ENCODE peak calls at places on chromosomes 6 and 20, in seven cellular contexts. One of them, this sample, is unnamed. For H3K4me1, the result is how much of the 10 kb centered on the place peaks cover.

GRCh38 chr6:117555882-117556498 is 46.3 kb downstream of the GOPC start:
- DNase-seq in left ventricle myocardium inferior: no peak
- DNase-seq in adrenal gland: peak
- DNase-seq in effector memory CD4-positive, alpha-beta T cell: peak
- DNase-seq in tibial artery: no peak
- DNase-seq in hepatocyte: peak
- DNase-seq in mesenchymal stem cell: peak
- DNase-seq in this sample: peak

GRCh38 chr6:110378552-110378951 is 20.4 kb upstream of the METTL24 start:
- DNase-seq in left ventricle myocardium inferior: no peak
- DNase-seq in adrenal gland: no peak
- DNase-seq in effector memory CD4-positive, alpha-beta T cell: no peak
- DNase-seq in tibial artery: no peak
- DNase-seq in hepatocyte: peak
- DNase-seq in mesenchymal stem cell: no peak
- DNase-seq in this sample: no peak

GRCh38 chr6:170106906-170107525 is 183.9 kb downstream of the DLL1 start:
- DNase-seq in left ventricle myocardium inferior: peak
- DNase-seq in adrenal gland: peak
- DNase-seq in effector memory CD4-positive, alpha-beta T cell: no peak
- DNase-seq in tibial artery: peak
- DNase-seq in hepatocyte: no peak
- DNase-seq in mesenchymal stem cell: no peak
- DNase-seq in this sample: no peak

GRCh38 chr6:34890526-34890910 is 1.5 kb downstream of the ANKS1A start:
- DNase-seq in left ventricle myocardium inferior: no peak
- DNase-seq in adrenal gland: no peak
- DNase-seq in effector memory CD4-positive, alpha-beta T cell: no peak
- DNase-seq in tibial artery: no peak
- DNase-seq in hepatocyte: no peak
- DNase-seq in mesenchymal stem cell: no peak
- DNase-seq in this sample: no peak

GRCh38 chr20:46354920-46355654 is 46.8 kb upstream of the CDH22 start:
- DNase-seq in left ventricle myocardium inferior: no peak
- DNase-seq in adrenal gland: no peak
- DNase-seq in effector memory CD4-positive, alpha-beta T cell: no peak
- DNase-seq in tibial artery: no peak
- DNase-seq in hepatocyte: no peak
- DNase-seq in mesenchymal stem cell: no peak
- DNase-seq in this sample: no peak

GRCh38 chr20:2874456-2874855 is 1.2 kb downstream of the PTPRA start:
- DNase-seq in left ventricle myocardium inferior: no peak
- DNase-seq in adrenal gland: no peak
- DNase-seq in effector memory CD4-positive, alpha-beta T cell: no peak
- DNase-seq in tibial artery: no peak
- DNase-seq in hepatocyte: no peak
- DNase-seq in mesenchymal stem cell: peak
- DNase-seq in this sample: no peak

GRCh38 chr6:106163966-106164877 is 78.1 kb downstream of the PRDM1 start:
- DNase-seq in left ventricle myocardium inferior: no peak
- DNase-seq in adrenal gland: peak
- DNase-seq in effector memory CD4-positive, alpha-beta T cell: no peak
- DNase-seq in tibial artery: no peak
- DNase-seq in hepatocyte: peak
- DNase-seq in mesenchymal stem cell: peak
- DNase-seq in this sample: peak

GRCh38 chr6:138231399-138231886 is 13.2 kb upstream of the PBOV1 start:
- DNase-seq in left ventricle myocardium inferior: no peak
- DNase-seq in adrenal gland: no peak
- DNase-seq in effector memory CD4-positive, alpha-beta T cell: no peak
- DNase-seq in tibial artery: no peak
- DNase-seq in hepatocyte: peak
- DNase-seq in mesenchymal stem cell: peak
- DNase-seq in this sample: no peak

GRCh38 chr20:49858076-49858565 is 45.5 kb downstream of the SLC9A8 start:
- DNase-seq in left ventricle myocardium inferior: no peak
- DNase-seq in adrenal gland: no peak
- DNase-seq in effector memory CD4-positive, alpha-beta T cell: no peak
- DNase-seq in tibial artery: no peak
- DNase-seq in hepatocyte: no peak
- DNase-seq in mesenchymal stem cell: no peak
- DNase-seq in this sample: no peak

GRCh38 chr6:117601811-117602150 is 530 bp downstream of the GOPC start:
- DNase-seq in left ventricle myocardium inferior: peak
- DNase-seq in adrenal gland: no peak
- DNase-seq in effector memory CD4-positive, alpha-beta T cell: no peak
- DNase-seq in tibial artery: no peak
- DNase-seq in hepatocyte: no peak
- DNase-seq in mesenchymal stem cell: no peak
- DNase-seq in this sample: no peak

GRCh38 chr20:37314617-37315292 is 25.3 kb downstream of the MANBAL start:
- DNase-seq in left ventricle myocardium inferior: peak
- DNase-seq in adrenal gland: no peak
- DNase-seq in effector memory CD4-positive, alpha-beta T cell: no peak
- DNase-seq in tibial artery: peak
- DNase-seq in hepatocyte: no peak
- DNase-seq in mesenchymal stem cell: no peak
- DNase-seq in this sample: no peak

GRCh38 chr6:110002676-110003075 is 24.6 kb downstream of the GPR6 start:
- DNase-seq in left ventricle myocardium inferior: no peak
- DNase-seq in adrenal gland: no peak
- DNase-seq in effector memory CD4-positive, alpha-beta T cell: no peak
- DNase-seq in tibial artery: no peak
- DNase-seq in hepatocyte: no peak
- DNase-seq in mesenchymal stem cell: no peak
- DNase-seq in this sample: no peak

GRCh38 chr6:105137388-105137787 is 42.4 kb downstream of the POPDC3 start:
- DNase-seq in left ventricle myocardium inferior: peak
- DNase-seq in adrenal gland: no peak
- DNase-seq in effector memory CD4-positive, alpha-beta T cell: no peak
- DNase-seq in tibial artery: peak
- DNase-seq in hepatocyte: peak
- DNase-seq in mesenchymal stem cell: peak
- DNase-seq in this sample: no peak

GRCh38 chr20:58512808-58513552 is 2.2 kb downstream of the APCDD1L start:
- DNase-seq in left ventricle myocardium inferior: no peak
- DNase-seq in adrenal gland: no peak
- DNase-seq in effector memory CD4-positive, alpha-beta T cell: no peak
- DNase-seq in tibial artery: peak
- DNase-seq in hepatocyte: no peak
- DNase-seq in mesenchymal stem cell: no peak
- DNase-seq in this sample: no peak
- H3K4me1 ChIP-seq in left ventricle myocardium inferior: under half
- H3K4me1 ChIP-seq in adrenal gland: under half
- H3K4me1 ChIP-seq in effector memory CD4-positive, alpha-beta T cell: under half
- H3K4me1 ChIP-seq in tibial artery: under half
- H3K4me1 ChIP-seq in hepatocyte: under half
- H3K4me1 ChIP-seq in mesenchymal stem cell: under half
- H3K4me1 ChIP-seq in this sample: under half

GRCh38 chr6:24926192-24926591 is 9.6 kb downstream of the RIPOR2 start:
- DNase-seq in left ventricle myocardium inferior: no peak
- DNase-seq in adrenal gland: no peak
- DNase-seq in effector memory CD4-positive, alpha-beta T cell: no peak
- DNase-seq in tibial artery: no peak
- DNase-seq in hepatocyte: no peak
- DNase-seq in mesenchymal stem cell: no peak
- DNase-seq in this sample: peak

GRCh38 chr6:24926639-24927038 is 9.1 kb downstream of the RIPOR2 start:
- DNase-seq in left ventricle myocardium inferior: no peak
- DNase-seq in adrenal gland: no peak
- DNase-seq in effector memory CD4-positive, alpha-beta T cell: no peak
- DNase-seq in tibial artery: no peak
- DNase-seq in hepatocyte: no peak
- DNase-seq in mesenchymal stem cell: no peak
- DNase-seq in this sample: no peak

GRCh38 chr6:24927985-24928735 is 7.6 kb downstream of the RIPOR2 start:
- DNase-seq in left ventricle myocardium inferior: no peak
- DNase-seq in adrenal gland: no peak
- DNase-seq in effector memory CD4-positive, alpha-beta T cell: no peak
- DNase-seq in tibial artery: no peak
- DNase-seq in hepatocyte: no peak
- DNase-seq in mesenchymal stem cell: peak
- DNase-seq in this sample: no peak

GRCh38 chr6:24925661-24926060 is 10.1 kb downstream of the RIPOR2 start:
- DNase-seq in left ventricle myocardium inferior: no peak
- DNase-seq in adrenal gland: no peak
- DNase-seq in effector memory CD4-positive, alpha-beta T cell: no peak
- DNase-seq in tibial artery: no peak
- DNase-seq in hepatocyte: no peak
- DNase-seq in mesenchymal stem cell: no peak
- DNase-seq in this sample: no peak

DNA sequence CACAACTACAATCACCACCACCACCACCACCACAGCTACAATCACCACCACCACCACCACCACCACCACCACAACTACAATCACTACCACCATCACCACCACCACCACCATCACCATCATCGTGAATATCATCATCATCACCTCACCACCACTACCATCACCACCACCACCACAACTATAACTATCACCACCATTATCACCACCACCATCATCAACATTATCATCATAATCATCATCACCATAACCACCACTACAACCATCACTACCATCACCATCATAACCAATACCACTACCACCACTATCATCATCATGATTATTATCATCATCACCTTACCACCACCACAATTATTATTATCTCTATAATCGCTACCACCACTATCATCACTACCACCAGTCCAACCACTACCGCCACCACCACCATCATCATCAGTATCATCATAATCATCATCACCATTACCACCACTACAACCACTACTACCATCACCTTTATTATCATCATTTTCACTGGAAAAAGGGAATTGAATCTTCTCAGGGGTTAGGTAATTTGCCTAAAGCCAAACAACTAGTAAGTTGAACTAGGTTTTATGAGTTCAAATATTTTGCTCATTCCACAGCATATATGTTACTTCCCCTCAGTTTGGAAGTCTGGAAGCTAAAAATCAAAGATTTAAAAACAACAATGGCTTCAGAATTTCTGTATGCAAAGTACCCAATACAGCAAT is 8.4 kb downstream of the RIPOR2 start:
- DNase-seq in left ventricle myocardium inferior: no peak
- DNase-seq in adrenal gland: no peak
- DNase-seq in effector memory CD4-positive, alpha-beta T cell: no peak
- DNase-seq in tibial artery: no peak
- DNase-seq in hepatocyte: no peak
- DNase-seq in mesenchymal stem cell: no peak
- DNase-seq in this sample: peak
- H3K4me1 ChIP-seq in left ventricle myocardium inferior: under half
- H3K4me1 ChIP-seq in adrenal gland: under half
- H3K4me1 ChIP-seq in effector memory CD4-positive, alpha-beta T cell: half or more
- H3K4me1 ChIP-seq in tibial artery: under half
- H3K4me1 ChIP-seq in hepatocyte: under half
- H3K4me1 ChIP-seq in mesenchymal stem cell: under half
- H3K4me1 ChIP-seq in this sample: half or more

GRCh38 chr20:62126141-62126540 is 3.9 kb downstream of the LSM14B start:
- DNase-seq in left ventricle myocardium inferior: no peak
- DNase-seq in adrenal gland: no peak
- DNase-seq in effector memory CD4-positive, alpha-beta T cell: no peak
- DNase-seq in tibial artery: no peak
- DNase-seq in hepatocyte: no peak
- DNase-seq in mesenchymal stem cell: no peak
- DNase-seq in this sample: no peak

GRCh38 chr20:62129731-62130531 is 7.7 kb downstream of the LSM14B start:
- DNase-seq in left ventricle myocardium inferior: no peak
- DNase-seq in adrenal gland: no peak
- DNase-seq in effector memory CD4-positive, alpha-beta T cell: no peak
- DNase-seq in tibial artery: no peak
- DNase-seq in hepatocyte: no peak
- DNase-seq in mesenchymal stem cell: no peak
- DNase-seq in this sample: no peak

GRCh38 chr20:62127799-62128198 is 5.5 kb downstream of the LSM14B start:
- DNase-seq in left ventricle myocardium inferior: no peak
- DNase-seq in adrenal gland: no peak
- DNase-seq in effector memory CD4-positive, alpha-beta T cell: no peak
- DNase-seq in tibial artery: no peak
- DNase-seq in hepatocyte: no peak
- DNase-seq in mesenchymal stem cell: no peak
- DNase-seq in this sample: no peak

GRCh38 chr20:62131560-62132320 is 9.5 kb downstream of the LSM14B start:
- DNase-seq in left ventricle myocardium inferior: no peak
- DNase-seq in adrenal gland: no peak
- DNase-seq in effector memory CD4-positive, alpha-beta T cell: no peak
- DNase-seq in tibial artery: no peak
- DNase-seq in hepatocyte: no peak
- DNase-seq in mesenchymal stem cell: no peak
- DNase-seq in this sample: no peak

DNA sequence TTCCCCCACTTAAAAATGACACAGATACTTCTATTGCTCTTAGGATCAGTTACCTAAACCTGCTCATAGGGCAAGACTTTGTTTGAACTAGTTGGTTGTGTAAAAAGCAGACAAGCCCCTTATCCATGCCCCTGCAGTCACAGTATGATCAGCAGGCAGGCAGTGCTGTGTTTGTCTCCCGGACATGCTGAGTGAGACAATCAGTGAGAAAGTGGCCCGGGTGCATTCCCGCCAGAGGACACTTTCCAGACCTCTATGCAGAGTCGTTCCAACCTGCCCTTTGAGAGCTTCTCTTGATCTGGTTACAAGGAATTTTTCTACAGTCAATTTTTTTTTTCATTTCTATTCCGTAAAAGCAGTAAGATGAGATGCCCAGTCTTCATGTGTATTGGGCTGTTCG is 6.2 kb downstream of the LSM14B start:
- DNase-seq in left ventricle myocardium inferior: no peak
- DNase-seq in adrenal gland: no peak
- DNase-seq in effector memory CD4-positive, alpha-beta T cell: no peak
- DNase-seq in tibial artery: no peak
- DNase-seq in hepatocyte: no peak
- DNase-seq in mesenchymal stem cell: no peak
- DNase-seq in this sample: no peak
- H3K4me1 ChIP-seq in left ventricle myocardium inferior: half or more
- H3K4me1 ChIP-seq in adrenal gland: under half
- H3K4me1 ChIP-seq in effector memory CD4-positive, alpha-beta T cell: under half
- H3K4me1 ChIP-seq in tibial artery: under half
- H3K4me1 ChIP-seq in hepatocyte: under half
- H3K4me1 ChIP-seq in mesenchymal stem cell: under half
- H3K4me1 ChIP-seq in this sample: under half

GRCh38 chr6:156933201-156934053 is 156.2 kb downstream of the ARID1B start:
- DNase-seq in left ventricle myocardium inferior: no peak
- DNase-seq in adrenal gland: no peak
- DNase-seq in effector memory CD4-positive, alpha-beta T cell: no peak
- DNase-seq in tibial artery: no peak
- DNase-seq in hepatocyte: peak
- DNase-seq in mesenchymal stem cell: no peak
- DNase-seq in this sample: no peak

GRCh38 chr6:156931283-156931682 is 154.1 kb downstream of the ARID1B start:
- DNase-seq in left ventricle myocardium inferior: no peak
- DNase-seq in adrenal gland: no peak
- DNase-seq in effector memory CD4-positive, alpha-beta T cell: no peak
- DNase-seq in tibial artery: no peak
- DNase-seq in hepatocyte: no peak
- DNase-seq in mesenchymal stem cell: no peak
- DNase-seq in this sample: no peak

GRCh38 chr6:156935000-156935399 is 157.8 kb downstream of the ARID1B start:
- DNase-seq in left ventricle myocardium inferior: no peak
- DNase-seq in adrenal gland: no peak
- DNase-seq in effector memory CD4-positive, alpha-beta T cell: no peak
- DNase-seq in tibial artery: no peak
- DNase-seq in hepatocyte: no peak
- DNase-seq in mesenchymal stem cell: no peak
- DNase-seq in this sample: no peak

GRCh38 chr6:156938143-156938542 is 161.0 kb downstream of the ARID1B start:
- DNase-seq in left ventricle myocardium inferior: no peak
- DNase-seq in adrenal gland: no peak
- DNase-seq in effector memory CD4-positive, alpha-beta T cell: no peak
- DNase-seq in tibial artery: no peak
- DNase-seq in hepatocyte: no peak
- DNase-seq in mesenchymal stem cell: no peak
- DNase-seq in this sample: no peak

GRCh38 chr6:156934054-156934424 is 156.9 kb downstream of the ARID1B start:
- DNase-seq in left ventricle myocardium inferior: no peak
- DNase-seq in adrenal gland: no peak
- DNase-seq in effector memory CD4-positive, alpha-beta T cell: no peak
- DNase-seq in tibial artery: no peak
- DNase-seq in hepatocyte: no peak
- DNase-seq in mesenchymal stem cell: no peak
- DNase-seq in this sample: no peak
- H3K4me1 ChIP-seq in left ventricle myocardium inferior: half or more
- H3K4me1 ChIP-seq in adrenal gland: under half
- H3K4me1 ChIP-seq in effector memory CD4-positive, alpha-beta T cell: under half
- H3K4me1 ChIP-seq in tibial artery: under half
- H3K4me1 ChIP-seq in hepatocyte: under half
- H3K4me1 ChIP-seq in mesenchymal stem cell: under half
- H3K4me1 ChIP-seq in this sample: under half

This sample was measured in CD4-positive, alpha-beta memory T cell.